ENCODE peak calls at places on chromosomes 16 and 17, in eight cellular contexts. M, E, S, V, J, H, Z and I are unnamed samples.

GRCh38 chr17:82863941-82864720 is 24.3 kb upstream of the ZNF750 start:
- DNase-seq in S (no peak), M (no peak), H (peak), E (no peak), J (no peak), Z (no peak), V (no peak), I (no peak)

GRCh38 chr16:57051696-57052228 is 40.6 kb upstream of the CPNE2 start:
- DNase-seq in H (no peak), E (no peak), V (no peak), S (no peak), Z (no peak), J (no peak), M (no peak), I (no peak)

GRCh38 chr17:29828676-29829291 is 101.2 kb downstream of the SSH2 start:
- DNase-seq in H (no peak), E (no peak), V (no peak), M (no peak), S (no peak), J (no peak), Z (no peak), I (no peak)

GRCh38 chr17:3719265-3719664 is 4.4 kb upstream of the HASPIN start:
- DNase-seq in V (no peak), M (no peak), E (no peak), S (no peak), J (no peak), Z (no peak), H (no peak), I (no peak)

GRCh38 chr16:26709175-26709574 is 357.6 kb upstream of the C16orf82 start:
- DNase-seq in S (no peak), Z (no peak), M (no peak), V (no peak), H (no peak), J (no peak), E (no peak), I (no peak)

GRCh38 chr16:22623351-22623781 is 112.7 kb downstream of the NPIPB5 start:
- DNase-seq in J (no peak), Z (no peak), H (no peak), S (no peak), M (no peak), V (no peak), E (no peak), I (peak)

GRCh38 chr17:27776882-27777624 is 23.3 kb downstream of the NOS2 start:
- DNase-seq in S (no peak), M (no peak), E (no peak), H (no peak), Z (no peak), J (no peak), V (no peak), I (no peak)

GRCh38 chr16:89199241-89200123 is 855 bp downstream of the SLC22A31 start:
- DNase-seq in J (no peak), M (no peak), Z (no peak), S (no peak), H (no peak), E (no peak), V (no peak), I (no peak)

GRCh38 chr16:30144017-30144416 is 21.0 kb upstream of the MAPK3 start:
- DNase-seq in Z (no peak), J (no peak), M (no peak), E (no peak), V (no peak), H (no peak), S (no peak), I (no peak)

GRCh38 chr17:50169121-50169764 is 3.4 kb downstream of the SGCA start:
- DNase-seq in M (peak), S (peak), E (peak), H (no peak), J (peak), V (peak), Z (no peak), I (no peak)

GRCh38 chr17:68627956-68628355 is 26.8 kb upstream of the FAM20A start:
- DNase-seq in S (peak), E (no peak), V (no peak), Z (no peak), H (peak), M (no peak), J (peak), I (no peak)

GRCh38 chr17:74616696-74617095 is 6.8 kb downstream of the CD300E start:
- DNase-seq in Z (no peak), S (no peak), H (no peak), V (no peak), M (no peak), J (no peak), E (no peak), I (no peak)

GRCh38 chr17:57939797-57940196 is 15.4 kb downstream of the CUEDC1 start:
- DNase-seq in V (no peak), M (no peak), H (no peak), J (no peak), E (no peak), Z (no peak), S (no peak), I (no peak)

GRCh38 chr17:9002236-9002609 is 19.1 kb upstream of the NTN1 start:
- DNase-seq in H (no peak), E (no peak), V (no peak), J (no peak), M (no peak), Z (no peak), S (no peak), I (peak)

GRCh38 chr17:29590261-29590978 is 972 bp upstream of the GIT1 start:
- DNase-seq in V (no peak), S (peak), M (no peak), H (no peak), Z (peak), E (peak), J (no peak), I (no peak)

GRCh38 chr17:34711646-34712045 is 132.3 kb downstream of the TMEM132E start:
- DNase-seq in J (no peak), H (no peak), S (no peak), V (no peak), E (no peak), M (no peak), Z (no peak), I (peak)

GRCh38 chr17:79985951-79986391 is 49.7 kb downstream of the TBC1D16 start:
- DNase-seq in V (no peak), M (no peak), S (no peak), E (no peak), Z (no peak), J (no peak), H (no peak), I (no peak)

GRCh38 chr16:86585821-86586611 is 7.7 kb downstream of the FOXL1 start:
- DNase-seq in E (no peak), M (no peak), V (no peak), Z (no peak), H (no peak), S (no peak), J (no peak), I (no peak)

GRCh38 chr16:27408602-27409031 is 6.6 kb downstream of the IL21R start:
- DNase-seq in S (peak), H (no peak), E (no peak), V (no peak), J (no peak), M (no peak), Z (no peak), I (no peak)

GRCh38 chr16:10930755-10931093 is 11.5 kb downstream of the DEXI start:
- DNase-seq in H (no peak), S (no peak), Z (no peak), V (no peak), J (no peak), E (no peak), M (no peak), I (no peak)

GRCh38 chr17:19250421-19251141 is 13.4 kb downstream of the EPN2 start:
- DNase-seq in Z (peak), H (no peak), S (no peak), E (peak), J (no peak), V (no peak), M (no peak), I (no peak)

GRCh38 chr17:56810846-56811775 is 22.6 kb downstream of the C17orf67 start:
- DNase-seq in V (no peak), M (no peak), E (no peak), S (no peak), Z (no peak), H (no peak), J (no peak), I (no peak)

GRCh38 chr17:38879878-38880727 is 10.2 kb downstream of the LASP1 start:
- DNase-seq in S (peak), J (peak), E (peak), Z (peak), M (no peak), H (no peak), V (no peak), I (peak)

GRCh38 chr17:19573075-19573474 is 39.4 kb downstream of the SLC47A1 start:
- DNase-seq in E (no peak), V (no peak), Z (no peak), H (no peak), M (no peak), J (no peak), S (no peak), I (no peak)

GRCh38 chr17:51739245-51739886 is 419.1 kb downstream of the CA10 start:
- DNase-seq in M (no peak), Z (no peak), J (no peak), E (no peak), H (no peak), V (no peak), S (no peak), I (no peak)

GRCh38 chr17:9381068-9381467 is 194.6 kb downstream of the STX8 start:
- DNase-seq in S (no peak), V (no peak), E (no peak), Z (no peak), J (no peak), M (no peak), H (no peak), I (no peak)

GRCh38 chr16:66248096-66248495 is 118.4 kb upstream of the CDH5 start:
- DNase-seq in Z (peak), H (peak), M (no peak), V (peak), E (peak), J (no peak), S (no peak), I (no peak)

GRCh38 chr17:72445055-72445991 is 324.5 kb downstream of the SOX9 start:
- DNase-seq in Z (no peak), S (no peak), M (no peak), V (no peak), E (no peak), J (no peak), H (peak), I (no peak)

GRCh38 chr17:58278661-58279015 is 2.1 kb downstream of the MPO start:
- DNase-seq in H (no peak), Z (no peak), V (no peak), S (no peak), E (no peak), J (no peak), M (no peak), I (peak)

GRCh38 chr17:47895254-47895855 is 681 bp upstream of the SP2 start:
- DNase-seq in V (peak), H (peak), J (no peak), E (no peak), M (no peak), Z (peak), S (no peak), I (no peak)

GRCh38 chr17:37787055-37787720 is 42.3 kb upstream of the HNF1B start:
- DNase-seq in J (no peak), E (no peak), Z (no peak), H (peak), M (no peak), V (no peak), S (no peak), I (peak)

GRCh38 chr16:22369221-22369811 is 5.1 kb downstream of the CDR2 start:
- DNase-seq in M (no peak), V (no peak), H (no peak), Z (peak), E (peak), S (no peak), J (no peak), I (no peak)

GRCh38 chr17:39118674-39119419 is 32.6 kb downstream of the PLXDC1 start:
- DNase-seq in M (no peak), S (no peak), H (no peak), E (no peak), Z (no peak), J (no peak), V (no peak), I (no peak)

DNA sequence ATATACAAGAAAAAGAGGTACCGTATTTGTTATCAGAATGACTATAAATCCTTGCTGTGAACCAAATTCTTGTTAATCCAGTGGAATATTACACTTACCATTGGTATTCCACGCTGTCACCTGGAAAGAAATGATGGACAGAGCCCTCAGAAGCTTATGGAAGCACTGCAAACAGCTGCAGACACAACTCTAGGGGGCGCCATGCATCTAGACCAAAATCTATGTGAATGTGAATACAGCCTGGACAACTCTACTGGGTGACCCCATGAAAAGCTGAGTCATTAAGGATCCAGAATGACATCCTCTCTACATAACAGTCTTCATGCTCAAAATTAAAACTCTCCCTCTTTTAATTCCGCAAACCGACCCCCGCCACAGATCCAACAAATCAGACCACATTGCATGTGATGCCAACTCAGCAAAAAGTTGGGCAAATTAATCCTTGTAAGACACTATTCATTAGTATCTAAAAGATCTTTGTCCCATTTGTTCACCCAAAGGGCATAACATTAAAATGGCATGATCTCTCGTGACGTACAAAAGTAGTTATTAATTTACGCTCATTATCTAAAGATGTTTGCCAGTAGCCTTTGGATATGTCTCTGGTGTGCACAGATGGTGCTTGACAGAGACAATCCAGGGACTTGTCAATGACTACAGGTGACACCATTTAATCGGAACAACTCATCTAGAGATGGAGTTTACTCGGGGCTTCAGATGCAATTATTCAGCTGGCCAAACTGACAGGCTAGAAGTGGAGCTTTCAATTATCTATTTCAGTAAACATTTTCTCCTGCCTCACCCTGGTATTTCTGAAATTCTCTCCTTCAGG is 552.7 kb upstream of the PSMD7 start:
- DNase-seq in S (no peak), J (no peak), M (no peak), E (no peak), V (no peak), Z (no peak), H (no peak), I (no peak)
- TF ChIP-seq CTCF in S (no peak), J (no peak), M (peak), E (no peak), V (no peak), Z (no peak), H (no peak), I (no peak)

GRCh38 chr17:77115510-77115909 is 25.3 kb upstream of the SEC14L1 start:
- DNase-seq in M (no peak), J (no peak), E (no peak), V (no peak), Z (no peak), S (no peak), H (no peak), I (no peak)
- TF ChIP-seq CTCF in M (no peak), J (no peak), E (no peak), V (no peak), Z (no peak), S (no peak), H (no peak), I (no peak)

GRCh38 chr16:65121870-65122723 is at the start of gene CDH11:
- DNase-seq in Z (peak), H (peak), S (peak), J (peak), V (peak), M (peak), E (peak), I (peak)
- TF ChIP-seq CTCF in Z (peak), H (peak), S (peak), J (peak), V (no peak), M (peak), E (peak), I (peak)

GRCh38 chr17:77608431-77608830 is 350.1 kb upstream of the TNRC6C start:
- DNase-seq in V (no peak), E (no peak), S (no peak), H (no peak), M (no peak), J (no peak), Z (no peak), I (peak)

GRCh38 chr17:77610980-77611641 is 347.4 kb upstream of the TNRC6C start:
- DNase-seq in S (no peak), E (no peak), J (no peak), M (no peak), V (no peak), H (no peak), Z (no peak), I (no peak)

GRCh38 chr17:77611791-77612466 is 346.6 kb upstream of the TNRC6C start:
- DNase-seq in Z (no peak), E (no peak), V (no peak), H (no peak), M (no peak), S (no peak), J (no peak), I (no peak)

GRCh38 chr17:77610518-77610893 is 348.0 kb upstream of the TNRC6C start:
- DNase-seq in M (no peak), Z (no peak), E (no peak), S (no peak), H (no peak), J (no peak), V (no peak), I (no peak)

GRCh38 chr17:77609553-77610517 is 348.7 kb upstream of the TNRC6C start:
- DNase-seq in M (no peak), H (no peak), S (no peak), Z (no peak), V (no peak), J (no peak), E (no peak), I (peak)
- TF ChIP-seq CTCF in M (no peak), H (no peak), S (no peak), Z (no peak), V (no peak), J (no peak), E (no peak), I (no peak)

GRCh38 chr16:55948230-55948629 is 73.1 kb upstream of the CES5A start:
- DNase-seq in S (no peak), J (no peak), Z (no peak), V (no peak), E (no peak), H (no peak), M (no peak), I (no peak)
- TF ChIP-seq CTCF in S (no peak), J (no peak), Z (no peak), V (no peak), E (no peak), H (no peak), M (no peak), I (no peak)

DNA sequence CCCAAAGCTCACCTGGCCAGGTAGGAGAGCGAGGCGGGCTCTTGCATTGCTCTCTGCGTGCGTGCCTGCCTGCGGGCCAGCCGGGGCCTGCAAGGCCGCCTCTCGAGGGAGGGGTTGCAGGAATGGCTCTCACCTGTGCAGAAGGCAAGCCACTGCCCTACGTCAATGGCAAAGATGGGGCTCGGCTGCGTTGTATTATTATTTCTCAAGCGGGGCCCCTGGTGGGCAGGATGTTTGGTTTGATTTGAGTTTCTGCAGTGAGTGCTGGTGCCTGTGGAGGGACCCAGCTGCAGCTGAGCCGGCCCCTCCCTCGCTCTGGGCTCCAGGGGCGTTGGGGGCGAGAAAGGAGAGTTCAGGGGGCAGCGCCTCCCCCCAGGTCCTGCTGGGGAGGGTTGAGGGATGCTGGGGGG is 338.6 kb downstream of the SEC14L1 start:
- DNase-seq in H (no peak), J (no peak), E (no peak), M (no peak), V (no peak), S (no peak), Z (no peak), I (no peak)
- TF ChIP-seq CTCF in H (no peak), J (no peak), E (no peak), M (no peak), V (no peak), S (no peak), Z (no peak), I (no peak)

DNA sequence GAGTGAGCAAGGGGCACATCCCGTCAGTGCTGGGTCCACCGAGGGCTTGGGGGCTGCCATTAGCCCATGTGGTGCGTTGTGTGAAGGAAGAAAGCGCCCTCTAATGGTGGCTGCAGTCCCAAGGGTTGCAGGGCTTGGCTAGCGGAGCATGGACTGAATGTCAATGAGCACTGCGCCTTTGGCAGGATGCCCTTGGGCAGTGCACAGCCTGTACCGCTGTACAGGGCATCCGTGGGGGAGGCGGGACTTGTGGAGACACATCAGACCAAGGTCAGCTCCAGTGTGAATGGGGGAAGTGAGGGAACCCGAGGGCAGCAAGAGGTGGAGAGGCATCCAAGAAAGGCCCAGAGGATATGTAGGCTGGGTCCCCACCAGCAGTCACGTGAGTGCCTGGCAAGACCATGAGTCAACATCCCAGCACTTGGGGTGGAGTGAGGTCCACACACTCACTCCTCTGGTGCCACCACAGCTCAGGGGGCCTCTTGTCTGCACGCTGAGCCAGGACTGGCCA is 75.5 kb upstream of the MED9 start:
- DNase-seq in J (no peak), H (no peak), M (no peak), E (no peak), V (no peak), Z (no peak), S (no peak), I (no peak)
- TF ChIP-seq CTCF in J (peak), H (no peak), M (peak), E (no peak), V (no peak), Z (no peak), S (no peak), I (no peak)

GRCh38 chr16:55623640-55624039 is 32.1 kb upstream of the SLC6A2 start:
- DNase-seq in J (no peak), M (no peak), V (no peak), S (no peak), Z (no peak), E (no peak), H (no peak), I (no peak)
- TF ChIP-seq CTCF in J (no peak), M (no peak), V (no peak), S (no peak), Z (no peak), E (no peak), H (no peak), I (no peak)